ENCODE peak calls at places on chromosomes 7 and 10, in five cellular contexts. C is type B pancreatic cell, G is Caco-2, M is BE2C, F is NB4. N is an unnamed sample.

GRCh38 chr7:89623018-89623672 is 531.1 kb upstream of the STEAP1 start:
- DNase-seq in C (no peak), G (peak), M (peak), F (peak), N (no peak)

GRCh38 chr7:5282464-5283316 is at the start of gene SLC29A4:
- DNase-seq in C (no peak), G (peak), M (peak), F (peak), N (peak)

GRCh38 chr7:67631496-67631895 is 634.9 kb downstream of the TYW1 start:
- DNase-seq in C (no peak), G (no peak), M (no peak), F (no peak), N (no peak)

GRCh38 chr7:15459018-15459621 is 102.7 kb downstream of the AGMO start:
- DNase-seq in C (no peak), G (no peak), M (peak), F (peak), N (no peak)

GRCh38 chr7:156223935-156224334 is 411.7 kb upstream of the SHH start:
- DNase-seq in C (peak), G (no peak), M (no peak), F (no peak), N (no peak)

GRCh38 chr7:148535227-148535626 is 55.3 kb upstream of the C7orf33 start:
- DNase-seq in C (no peak), G (peak), M (no peak), F (peak), N (no peak)

GRCh38 chr7:96710544-96710943 is 898 bp upstream of the SEM1 start:
- DNase-seq in C (no peak), G (no peak), M (no peak), F (no peak), N (no peak)

GRCh38 chr7:117153016-117153415 is 169.8 kb downstream of the WNT2 start:
- DNase-seq in C (no peak), G (no peak), M (no peak), F (no peak), N (no peak)

GRCh38 chr7:129990403-129991192 is 37.8 kb upstream of the UBE2H start:
- DNase-seq in C (no peak), G (no peak), M (no peak), F (peak), N (peak)

GRCh38 chr10:71429929-71430328 is 33.2 kb downstream of the CDH23 start:
- DNase-seq in C (peak), G (no peak), M (no peak), F (no peak), N (no peak)
- TF ChIP-seq CTCF in C (peak), G (peak), M (peak), F (peak), N (peak)

GRCh38 chr10:73998623-73999622 is 1.0 kb downstream of the VCL start:
- DNase-seq in C (peak), G (peak), M (peak), F (no peak), N (peak)
- TF ChIP-seq CTCF in C (peak), G (peak), M (peak), F (no peak), N (peak)

GRCh38 chr7:78224923-78225322 is 426.4 kb downstream of the PHTF2 start:
- DNase-seq in C (no peak), G (no peak), M (no peak), F (no peak), N (no peak)

GRCh38 chr7:78223598-78223997 is 425.0 kb downstream of the PHTF2 start:
- DNase-seq in C (no peak), G (no peak), M (no peak), F (no peak), N (no peak)

GRCh38 chr7:78225534-78225933 is 427.0 kb downstream of the PHTF2 start:
- DNase-seq in C (no peak), G (no peak), M (no peak), F (no peak), N (no peak)

GRCh38 chr7:78221961-78222751 is 423.6 kb downstream of the PHTF2 start:
- DNase-seq in C (no peak), G (no peak), M (no peak), F (no peak), N (no peak)

DNA sequence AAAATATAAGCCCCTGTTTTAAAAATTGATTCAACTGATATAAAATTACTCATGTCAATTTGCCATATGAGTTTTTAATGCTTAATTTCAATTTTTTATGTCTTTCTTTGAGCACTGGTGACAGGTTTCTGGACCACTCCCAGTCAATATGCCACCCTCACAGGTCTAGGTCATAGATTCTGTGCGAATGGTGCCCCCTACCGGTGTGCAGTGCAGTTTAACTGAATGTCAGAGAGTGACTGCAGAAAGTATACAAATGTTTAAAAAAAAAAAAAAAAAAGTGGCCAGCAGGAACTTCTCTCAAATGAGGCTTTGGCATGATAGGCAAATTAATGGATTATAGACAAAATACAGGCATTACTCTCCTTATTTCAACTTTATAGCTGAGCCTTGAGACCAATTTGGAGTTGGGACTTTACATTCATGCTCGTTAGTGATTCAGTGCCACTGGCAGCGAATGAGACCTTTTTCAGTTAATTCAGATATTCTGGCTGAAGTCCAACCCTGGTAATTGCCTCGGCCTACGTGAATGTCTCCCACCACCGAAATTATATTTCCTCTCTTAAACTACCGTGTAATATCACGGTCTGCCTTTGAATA is 427.6 kb downstream of the PHTF2 start:
- DNase-seq in C (no peak), G (peak), M (peak), F (peak), N (peak)
- TF ChIP-seq CTCF in C (peak), G (peak), M (peak), F (peak), N (peak)

GRCh38 chr7:20197837-20198236 is 19.3 kb downstream of the MACC1 start:
- DNase-seq in C (no peak), G (no peak), M (peak), F (peak), N (no peak)
- TF ChIP-seq CTCF in C (peak), G (peak), M (peak), F (peak), N (peak)

DNA sequence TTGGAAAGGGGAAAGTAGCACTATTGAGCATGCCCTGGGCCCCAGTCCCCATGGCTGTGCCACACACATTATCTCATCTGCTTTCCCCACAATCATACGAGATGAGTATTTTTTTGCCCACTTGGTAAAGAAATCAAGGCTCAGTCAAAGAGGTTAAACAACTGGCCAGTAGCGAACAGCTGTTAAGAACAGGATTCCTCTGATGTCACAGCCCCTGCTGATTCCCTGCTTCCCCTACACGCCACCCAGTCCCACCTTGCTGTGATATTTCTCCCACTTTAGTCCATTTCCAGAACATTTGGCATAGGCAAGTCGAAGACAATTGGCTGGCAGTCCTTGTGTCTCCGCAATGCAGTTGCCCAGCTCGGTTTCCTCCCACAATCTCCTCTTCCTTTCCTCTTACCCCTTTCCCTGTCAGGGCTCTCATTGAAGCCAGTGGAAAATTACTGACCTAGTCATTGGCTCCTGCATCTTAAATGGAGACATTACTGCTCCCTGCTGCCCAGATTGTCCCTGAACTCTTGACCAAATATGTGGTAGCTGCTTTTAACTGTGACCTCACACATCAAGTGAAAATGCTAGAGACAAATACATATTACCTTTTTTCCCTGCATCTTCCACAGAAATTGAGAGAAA is 56.5 kb upstream of the EEPD1 start:
- DNase-seq in C (no peak), G (no peak), M (no peak), F (no peak), N (no peak)
- TF ChIP-seq CTCF in C (no peak), G (no peak), M (no peak), F (no peak), N (no peak)